ENCODE peak calls at places on chromosomes 16 and 17, in nine cellular contexts. V is head of caudate nucleus; G is activated CD4-positive, alpha-beta T cell treated with anti-CD3 and anti-CD28 coated beads, Interleukin-2, amount 50 U/mL, for 48 hours; I is cardiac muscle cell; T is NCI-H748 treated with DMSO at 0.1 percent for 48 hours; F is HCEC 1CT; U is LoVo; D is stimulated activated CD4-positive, alpha-beta T cell treated with anti-CD3 and anti-CD28 coated beads, TNF-alpha, amount 100 ng/mL, for 24 hours; C is OCI-M1. B is an unnamed sample.

GRCh38 chr17:27612160-27612767 is 18.7 kb upstream of the LGALS9 start:
- DNase-seq in V (no peak), G (no peak), I (no peak), T (no peak), F (no peak), U (no peak), D (no peak), C (no peak), B (no peak)

GRCh38 chr17:79668344-79669250 is 57.7 kb upstream of the RBFOX3 start:
- DNase-seq in V (peak; percentile 19), G (no peak), I (no peak), T (no peak), F (no peak), U (no peak), D (no peak), C (no peak), B (peak; percentile 63)

GRCh38 chr16:88343276-88343791 is 39.4 kb upstream of the ZNF469 start:
- DNase-seq in V (no peak), G (no peak), I (no peak), T (no peak), F (no peak), U (no peak), D (no peak), C (no peak), B (peak; percentile 26)

GRCh38 chr17:80116276-80116922 is 15.0 kb downstream of the GAA start:
- DNase-seq in V (no peak), G (no peak), I (no peak), T (no peak), F (no peak), U (no peak), D (no peak), C (no peak), B (peak; percentile 34)

GRCh38 chr17:32349503-32349853 is 479 bp upstream of the ZNF207 start:
- DNase-seq in V (no peak), G (peak; percentile 27), I (peak; percentile 25), T (no peak), F (no peak), U (no peak), D (no peak), C (peak; percentile 80), B (no peak)

GRCh38 chr17:40323731-40324650 is 15.0 kb downstream of the RARA start:
- DNase-seq in V (no peak), G (peak; percentile 56), I (peak; percentile 83), T (no peak), F (peak; percentile 40), U (no peak), D (no peak), C (no peak), B (peak; percentile 87)

GRCh38 chr16:56225013-56225742 is 33.9 kb downstream of the GNAO1 start:
- DNase-seq in V (no peak), G (no peak), I (no peak), T (no peak), F (no peak), U (no peak), D (no peak), C (no peak), B (no peak)

GRCh38 chr17:1217030-1217429 is 37.2 kb upstream of the ABR start:
- DNase-seq in V (no peak), G (no peak), I (no peak), T (no peak), F (no peak), U (no peak), D (no peak), C (no peak), B (no peak)

GRCh38 chr17:29341726-29342125 is 47.8 kb upstream of the NUFIP2 start:
- DNase-seq in V (no peak), G (no peak), I (peak; percentile 57), T (no peak), F (peak; percentile 35), U (no peak), D (no peak), C (peak; percentile 83), B (no peak)

GRCh38 chr17:83133302-83134121 is 54.1 kb downstream of the METRNL start:
- DNase-seq in V (no peak), G (no peak), I (no peak), T (no peak), F (no peak), U (no peak), D (no peak), C (no peak), B (peak; percentile 46)

GRCh38 chr16:5077304-5077703 is 5.7 kb downstream of the ALG1 start:
- DNase-seq in V (no peak), G (no peak), I (no peak), T (no peak), F (no peak), U (no peak), D (no peak), C (no peak), B (no peak)

GRCh38 chr17:56142325-56142724 is 10.9 kb upstream of the ANKFN1 start:
- DNase-seq in V (no peak), G (no peak), I (no peak), T (no peak), F (peak; percentile 98), U (peak; percentile 18), D (no peak), C (no peak), B (no peak)

GRCh38 chr16:9096416-9096952 is 5.0 kb downstream of the HAPSTR1 start:
- DNase-seq in V (no peak), G (no peak), I (no peak), T (no peak), F (no peak), U (no peak), D (no peak), C (no peak), B (no peak)

GRCh38 chr17:65332375-65332774 is 195.2 kb downstream of the RGS9 start:
- DNase-seq in V (no peak), G (no peak), I (peak; percentile 42), T (no peak), F (peak; percentile 43), U (peak; percentile 35), D (no peak), C (no peak), B (no peak)

GRCh38 chr16:8623634-8624033 is 2.1 kb downstream of the METTL22 start:
- DNase-seq in V (no peak), G (no peak), I (no peak), T (no peak), F (peak; percentile 42), U (no peak), D (no peak), C (no peak), B (no peak)

GRCh38 chr16:79821911-79822310 is 221.4 kb upstream of the MAF start:
- DNase-seq in V (no peak), G (no peak), I (no peak), T (peak; percentile 16), F (no peak), U (no peak), D (no peak), C (no peak), B (no peak)

GRCh38 chr16:74143171-74143570 is 153.4 kb upstream of the PSMD7 start:
- DNase-seq in V (no peak), G (no peak), I (no peak), T (no peak), F (no peak), U (no peak), D (no peak), C (no peak), B (no peak)

GRCh38 chr16:15523092-15523541 is 88.7 kb downstream of the BMERB1 start:
- DNase-seq in V (peak; percentile 72), G (no peak), I (no peak), T (no peak), F (no peak), U (no peak), D (no peak), C (peak; percentile 60), B (no peak)

GRCh38 chr17:31051517-31051916 is 43.3 kb upstream of the NF1 start:
- DNase-seq in V (no peak), G (no peak), I (no peak), T (no peak), F (no peak), U (no peak), D (no peak), C (no peak), B (no peak)

GRCh38 chr16:64397042-64397441 is 724.8 kb downstream of the CDH11 start:
- DNase-seq in V (no peak), G (no peak), I (peak; percentile 31), T (no peak), F (peak; percentile 41), U (no peak), D (no peak), C (no peak), B (no peak)

GRCh38 chr16:1145383-1146100 is 7.4 kb upstream of the CACNA1H start:
- DNase-seq in V (no peak), G (no peak), I (no peak), T (no peak), F (no peak), U (no peak), D (no peak), C (no peak), B (no peak)

GRCh38 chr16:57044931-57045693 is 47.3 kb upstream of the CPNE2 start:
- DNase-seq in V (no peak), G (no peak), I (no peak), T (no peak), F (no peak), U (no peak), D (no peak), C (no peak), B (no peak)

GRCh38 chr17:42817866-42818265 is 6.2 kb downstream of the BECN1 start:
- DNase-seq in V (no peak), G (no peak), I (no peak), T (no peak), F (peak; percentile 75), U (no peak), D (no peak), C (no peak), B (no peak)

GRCh38 chr17:70318061-70318460 is 148.7 kb downstream of the KCNJ2 start:
- DNase-seq in V (no peak), G (no peak), I (no peak), T (no peak), F (no peak), U (no peak), D (no peak), C (no peak), B (no peak)

GRCh38 chr17:40340880-40341807 is 23.4 kb downstream of the GJD3 start:
- DNase-seq in V (peak; percentile 78), G (peak; percentile 87), I (peak; percentile 82), T (peak; percentile 46), F (peak; percentile 56), U (peak; percentile 76), D (peak; percentile 68), C (peak; percentile 94), B (peak; percentile 97)

GRCh38 chr16:19639986-19640421 is 78.0 kb downstream of the KNOP1 start:
- DNase-seq in V (no peak), G (no peak), I (peak; percentile 13), T (no peak), F (no peak), U (no peak), D (no peak), C (peak; percentile 97), B (no peak)

GRCh38 chr16:46833465-46833810 is 2.5 kb upstream of the C16orf87 start:
- DNase-seq in V (no peak), G (no peak), I (no peak), T (no peak), F (peak; percentile 34), U (no peak), D (no peak), C (no peak), B (no peak)

GRCh38 chr16:81018496-81018895 is 11.5 kb downstream of the CENPN start:
- DNase-seq in V (peak; percentile 76), G (no peak), I (no peak), T (no peak), F (no peak), U (no peak), D (no peak), C (no peak), B (no peak)

B was measured in kidney.